ENCODE peak calls at places on chromosomes 7 and 10, in four cellular contexts. L is psoas muscle, X is aorta, O is IMR-90. D is an unnamed sample.

GRCh38 chr7:91503934-91504575 is 239.8 kb downstream of the FZD1 start:
- DNase-seq in L (no peak), X (no peak), O (no peak), D (no peak)

GRCh38 chr7:150879345-150879744 is 27.0 kb downstream of the AOC1 start:
- DNase-seq in L (no peak), X (no peak), O (no peak), D (no peak)

GRCh38 chr10:75630746-75631145 is 199.3 kb downstream of the LRMDA start:
- DNase-seq in L (no peak), X (no peak), O (no peak), D (no peak)

GRCh38 chr7:121081327-121081936 is 92.9 kb downstream of the CPED1 start:
- DNase-seq in L (no peak), X (no peak), O (peak; percentile 85), D (no peak)

GRCh38 chr7:82015751-82016150 is 245.9 kb upstream of the HGF start:
- DNase-seq in L (no peak), X (no peak), O (peak; percentile 17), D (no peak)

GRCh38 chr10:10785627-10786333 is 231.9 kb upstream of the CELF2 start:
- DNase-seq in L (no peak), X (no peak), O (peak; percentile 67), D (no peak)

GRCh38 chr10:27621441-27621840 is 117.3 kb downstream of the RAB18 start:
- DNase-seq in L (no peak), X (no peak), O (peak; percentile 5), D (no peak)

GRCh38 chr10:89173075-89173474 is 34.0 kb downstream of the CH25H start:
- DNase-seq in L (no peak), X (no peak), O (no peak), D (no peak)

GRCh38 chr7:105336009-105336408 is 52.7 kb downstream of the SRPK2 start:
- DNase-seq in L (no peak), X (no peak), O (peak; percentile 20), D (no peak)

GRCh38 chr7:128793184-128793552 is 1.4 kb downstream of the CCDC136 start:
- DNase-seq in L (no peak), X (no peak), O (no peak), D (no peak)

GRCh38 chr7:88339195-88339922 is 32.7 kb upstream of the STEAP4 start:
- DNase-seq in L (no peak), X (no peak), O (no peak), D (no peak)

GRCh38 chr10:97828721-97829120 is 20.9 kb upstream of the GOLGA7B start:
- DNase-seq in L (no peak), X (no peak), O (no peak), D (no peak)

GRCh38 chr7:149125189-149125863 is 798 bp downstream of the ZNF425 start:
- DNase-seq in L (no peak), X (no peak), O (no peak), D (no peak)

GRCh38 chr10:91589015-91589655 is 43.7 kb downstream of the PPP1R3C start:
- DNase-seq in L (peak; percentile 64), X (peak; percentile 78), O (peak; percentile 46), D (no peak)

GRCh38 chr10:97771055-97771811 is 566 bp downstream of the SFRP5 start:
- DNase-seq in L (no peak), X (no peak), O (peak; percentile 15), D (no peak)

GRCh38 chr10:35517431-35518181 is 87.5 kb upstream of the GJD4 start:
- DNase-seq in L (no peak), X (no peak), O (peak; percentile 54), D (no peak)

GRCh38 chr7:77729574-77730348 is 33.5 kb downstream of the RSBN1L start:
- DNase-seq in L (no peak), X (no peak), O (peak; percentile 31), D (no peak)

GRCh38 chr7:155466814-155467675 is 9.1 kb downstream of the EN2 start:
- DNase-seq in L (no peak), X (peak; percentile 74), O (no peak), D (no peak)

GRCh38 chr10:78491812-78492211 is 458.1 kb downstream of the RPS24 start:
- DNase-seq in L (no peak), X (no peak), O (peak; percentile 18), D (no peak)

GRCh38 chr7:63876707-63877322 is 121.8 kb upstream of the ZNF722 start:
- DNase-seq in L (no peak), X (no peak), O (no peak), D (no peak)
- H3K9me3 ChIP-seq in L (peaks cover 54% of the 10 kb centered on the region), X (peaks cover 10% of the 10 kb centered on the region), O (peaks cover 18% of the 10 kb centered on the region), D (peaks cover 94% of the 10 kb centered on the region)

DNA sequence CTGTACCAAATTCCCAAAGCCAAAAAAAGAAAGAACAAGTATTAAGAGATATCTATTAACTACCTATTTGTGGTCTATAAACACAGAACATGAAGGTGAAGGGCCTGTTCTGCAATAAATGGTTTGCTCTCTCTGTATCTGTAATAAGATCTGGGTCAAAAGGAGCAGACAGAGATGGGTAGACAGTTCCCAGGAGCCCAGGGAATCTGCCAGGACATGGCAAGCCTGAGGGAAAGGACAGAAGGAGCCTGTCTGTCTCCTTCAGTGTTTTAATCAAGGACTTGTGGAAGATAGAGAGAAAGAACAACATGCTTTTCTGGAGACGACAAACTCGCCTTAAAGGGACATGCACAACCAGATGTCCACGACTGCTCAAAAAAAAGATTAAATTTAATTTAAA is 165.7 kb downstream of the ELMO1 start:
- DNase-seq in L (no peak), X (no peak), O (no peak), D (no peak)
- H3K27ac ChIP-seq in L (no peak overlapping the region), X (no peak overlapping the region), O (no peak overlapping the region), D (no peak overlapping the region)

GRCh38 chr7:87210506-87210905 is 9.0 kb downstream of the TMEM243 start:
- DNase-seq in L (no peak), X (no peak), O (no peak), D (no peak)
- H3K9me3 ChIP-seq in L (peaks cover 5% of the 10 kb centered on the region), X (peaks cover 4% of the 10 kb centered on the region), O (peaks cover 6% of the 10 kb centered on the region), D (peaks cover 14% of the 10 kb centered on the region)

DNA sequence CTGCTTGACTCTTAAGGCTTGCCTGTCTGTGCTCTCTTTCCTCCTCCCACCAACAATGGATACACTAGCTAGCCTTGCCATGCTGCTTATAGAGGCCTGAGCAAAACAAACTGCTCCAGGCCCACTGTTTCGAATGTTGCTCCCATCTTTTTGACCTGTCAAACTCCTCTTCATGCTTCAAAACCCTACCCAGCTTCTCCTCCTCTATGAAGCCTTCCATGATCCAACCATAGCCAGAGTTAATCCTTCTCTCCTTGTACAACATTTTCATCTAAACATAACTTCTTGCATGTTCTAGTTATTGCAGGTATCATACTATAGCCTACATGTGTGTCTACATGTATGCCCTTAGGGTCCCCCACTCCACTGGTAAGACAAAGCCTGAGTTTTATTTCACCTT is 426.7 kb upstream of the MGMT start:
- DNase-seq in L (no peak), X (no peak), O (no peak), D (no peak)
- H3K27ac ChIP-seq in L (no peak overlapping the region), X (no peak overlapping the region), O (no peak overlapping the region), D (no peak overlapping the region)

GRCh38 chr7:157970744-157971143 is 616.9 kb downstream of the PTPRN2 start:
- DNase-seq in L (no peak), X (no peak), O (no peak), D (no peak)
- H3K9me3 ChIP-seq in L (no peaks in the 10 kb centered on the region), X (peaks cover 7% of the 10 kb centered on the region), O (peaks cover 47% of the 10 kb centered on the region), D (peaks cover 22% of the 10 kb centered on the region)

GRCh38 chr7:101125989-101126650 is 784 bp upstream of the SERPINE1 start:
- DNase-seq in L (peak; percentile 84), X (peak; percentile 91), O (peak; percentile 75), D (peak; percentile 60)
- H3K27ac ChIP-seq in L (peak overlapping the region; percentile 60), X (peak overlapping the region; percentile 12), O (peak overlapping the region; percentile 89), D (peak overlapping the region; percentile 71)

D was measured in lower lobe of right lung.